ENCODE peak calls at places on chromosomes 1 and 21, in eight cellular contexts. L is right lobe of liver; E is psoas muscle; S is body of pancreas; C is cardiac muscle cell; R is K562; Y is CD8-positive, alpha-beta T cell; V is transverse colon. G is an unnamed sample.

GRCh38 chr21:36839123-36839522 is 127.3 kb downstream of the HLCS start:
- DNase-seq in L (no peak), E (no peak), S (no peak), C (no peak), R (no peak), Y (no peak), V (no peak), G (no peak)

GRCh38 chr1:153535664-153536585 is at the start of gene S100A6:
- DNase-seq in L (peak), E (peak), S (peak), C (peak), R (no peak), Y (peak), V (peak), G (peak)

GRCh38 chr1:224123136-224123535 is 9.2 kb downstream of the FBXO28 start:
- DNase-seq in L (no peak), E (no peak), S (no peak), C (no peak), R (no peak), Y (no peak), V (no peak), G (no peak)

GRCh38 chr1:53079251-53079650 is 17.2 kb downstream of the PODN start:
- DNase-seq in L (peak), E (peak), S (no peak), C (no peak), R (no peak), Y (no peak), V (no peak), G (peak)

GRCh38 chr1:187477103-187477502 is 648.4 kb downstream of the PLA2G4A start:
- DNase-seq in L (no peak), E (no peak), S (no peak), C (peak), R (no peak), Y (no peak), V (no peak), G (no peak)

GRCh38 chr1:231818342-231818741 is 191.8 kb downstream of the DISC1 start:
- DNase-seq in L (no peak), E (peak), S (no peak), C (peak), R (no peak), Y (no peak), V (no peak), G (no peak)

GRCh38 chr1:19325368-19325957 is 13.3 kb downstream of the SLC66A1 start:
- DNase-seq in L (no peak), E (no peak), S (no peak), C (peak), R (peak), Y (no peak), V (no peak), G (no peak)

GRCh38 chr1:92240034-92240433 is 22.3 kb downstream of the C1orf146 start:
- DNase-seq in L (no peak), E (no peak), S (no peak), C (no peak), R (no peak), Y (no peak), V (no peak), G (no peak)

GRCh38 chr1:248421384-248421783 is 18.5 kb downstream of the OR2T1 start:
- DNase-seq in L (no peak), E (no peak), S (no peak), C (no peak), R (no peak), Y (no peak), V (no peak), G (no peak)

GRCh38 chr1:32127780-32128179 is 19.9 kb downstream of the KPNA6 start:
- DNase-seq in L (no peak), E (no peak), S (no peak), C (no peak), R (peak), Y (no peak), V (no peak), G (no peak)

GRCh38 chr1:183702087-183702812 is 49.1 kb upstream of the APOBEC4 start:
- DNase-seq in L (no peak), E (no peak), S (no peak), C (no peak), R (no peak), Y (no peak), V (no peak), G (no peak)

GRCh38 chr1:85576256-85576641 is 4.3 kb upstream of the CCN1 start:
- DNase-seq in L (no peak), E (no peak), S (no peak), C (no peak), R (no peak), Y (no peak), V (no peak), G (no peak)

GRCh38 chr1:4509206-4509605 is 145.2 kb upstream of the AJAP1 start:
- DNase-seq in L (no peak), E (no peak), S (no peak), C (no peak), R (no peak), Y (no peak), V (no peak), G (no peak)

GRCh38 chr21:37445228-37445627 is 78.7 kb downstream of the DYRK1A start:
- DNase-seq in L (no peak), E (no peak), S (no peak), C (peak), R (no peak), Y (no peak), V (no peak), G (no peak)

GRCh38 chr1:58546520-58547308 is at the start of gene OMA1:
- DNase-seq in L (peak), E (peak), S (peak), C (peak), R (peak), Y (peak), V (peak), G (peak)

GRCh38 chr21:38488640-38489282 is 9.5 kb downstream of the ERG start:
- DNase-seq in L (no peak), E (no peak), S (no peak), C (no peak), R (no peak), Y (no peak), V (no peak), G (no peak)

GRCh38 chr1:5729636-5730145 is 262.5 kb downstream of the NPHP4 start:
- DNase-seq in L (peak), E (no peak), S (no peak), C (no peak), R (no peak), Y (no peak), V (no peak), G (no peak)

GRCh38 chr1:162301696-162302095 is 75.0 kb downstream of the SPATA46 start:
- DNase-seq in L (no peak), E (no peak), S (peak), C (no peak), R (no peak), Y (no peak), V (no peak), G (no peak)

GRCh38 chr1:17594690-17595601 is 55.4 kb downstream of the ARHGEF10L start:
- DNase-seq in L (no peak), E (no peak), S (no peak), C (peak), R (no peak), Y (no peak), V (no peak), G (no peak)

GRCh38 chr1:166884040-166884642 is 8.1 kb upstream of the TADA1 start:
- DNase-seq in L (peak), E (peak), S (peak), C (peak), R (peak), Y (peak), V (peak), G (peak)

GRCh38 chr1:204366759-204367158 is 7.0 kb upstream of the PLEKHA6 start:
- DNase-seq in L (no peak), E (no peak), S (no peak), C (no peak), R (peak), Y (no peak), V (no peak), G (no peak)

GRCh38 chr1:8094481-8095241 is 68.6 kb upstream of the ERRFI1 start:
- DNase-seq in L (peak), E (no peak), S (peak), C (peak), R (no peak), Y (no peak), V (peak), G (no peak)

GRCh38 chr21:34198232-34199120 is 125.1 kb downstream of the MRPS6 start:
- DNase-seq in L (no peak), E (no peak), S (no peak), C (no peak), R (no peak), Y (no peak), V (no peak), G (no peak)

GRCh38 chr1:161506336-161507223 is 1.3 kb downstream of the FCGR2A start:
- DNase-seq in L (peak), E (no peak), S (no peak), C (peak), R (peak), Y (no peak), V (no peak), G (peak)

GRCh38 chr1:164510435-164510834 is 48.5 kb upstream of the PBX1 start:
- DNase-seq in L (no peak), E (no peak), S (no peak), C (peak), R (no peak), Y (no peak), V (no peak), G (no peak)

GRCh38 chr1:230385173-230385480 is 41.0 kb downstream of the PGBD5 start:
- DNase-seq in L (no peak), E (no peak), S (no peak), C (no peak), R (no peak), Y (no peak), V (no peak), G (no peak)

GRCh38 chr1:243708210-243708609 is 141.8 kb downstream of the AKT3 start:
- DNase-seq in L (no peak), E (no peak), S (no peak), C (peak), R (no peak), Y (no peak), V (no peak), G (no peak)
- TF ChIP-seq CTCF in L (peak), E (peak), S (no peak), C (peak), R (peak), Y (peak), V (no peak), G (no peak)

DNA sequence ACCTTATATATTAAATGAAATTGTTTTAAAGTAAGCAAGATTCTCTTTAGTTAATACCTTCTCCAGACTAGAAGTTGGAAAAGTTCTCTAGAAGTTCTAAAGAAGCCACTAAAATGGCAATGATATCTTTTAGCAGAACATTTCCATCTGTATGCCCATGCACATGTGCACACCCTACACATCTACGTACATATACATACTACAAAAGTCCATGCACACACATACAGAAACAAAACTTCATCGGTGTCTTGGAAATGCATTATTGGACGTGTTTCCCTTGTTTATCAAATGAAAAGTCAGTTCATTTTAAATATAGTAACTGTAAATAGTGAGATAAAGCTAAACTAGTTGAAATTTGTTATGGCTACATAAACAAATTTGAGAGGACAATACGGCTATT is 114.4 kb downstream of the KCNT2 start:
- DNase-seq in L (no peak), E (no peak), S (no peak), C (no peak), R (peak), Y (no peak), V (no peak), G (no peak)
- H3K27ac ChIP-seq in L (no peak), E (no peak), S (no peak), C (no peak), R (peak), Y (no peak), V (no peak), G (no peak)

GRCh38 chr21:39822042-39822441 is 45.2 kb upstream of the PCP4 start:
- DNase-seq in L (no peak), E (no peak), S (no peak), C (no peak), R (no peak), Y (no peak), V (no peak), G (no peak)
- TF ChIP-seq CTCF in L (no peak), E (no peak), S (no peak), C (no peak), R (no peak), Y (no peak), V (no peak), G (no peak)

DNA sequence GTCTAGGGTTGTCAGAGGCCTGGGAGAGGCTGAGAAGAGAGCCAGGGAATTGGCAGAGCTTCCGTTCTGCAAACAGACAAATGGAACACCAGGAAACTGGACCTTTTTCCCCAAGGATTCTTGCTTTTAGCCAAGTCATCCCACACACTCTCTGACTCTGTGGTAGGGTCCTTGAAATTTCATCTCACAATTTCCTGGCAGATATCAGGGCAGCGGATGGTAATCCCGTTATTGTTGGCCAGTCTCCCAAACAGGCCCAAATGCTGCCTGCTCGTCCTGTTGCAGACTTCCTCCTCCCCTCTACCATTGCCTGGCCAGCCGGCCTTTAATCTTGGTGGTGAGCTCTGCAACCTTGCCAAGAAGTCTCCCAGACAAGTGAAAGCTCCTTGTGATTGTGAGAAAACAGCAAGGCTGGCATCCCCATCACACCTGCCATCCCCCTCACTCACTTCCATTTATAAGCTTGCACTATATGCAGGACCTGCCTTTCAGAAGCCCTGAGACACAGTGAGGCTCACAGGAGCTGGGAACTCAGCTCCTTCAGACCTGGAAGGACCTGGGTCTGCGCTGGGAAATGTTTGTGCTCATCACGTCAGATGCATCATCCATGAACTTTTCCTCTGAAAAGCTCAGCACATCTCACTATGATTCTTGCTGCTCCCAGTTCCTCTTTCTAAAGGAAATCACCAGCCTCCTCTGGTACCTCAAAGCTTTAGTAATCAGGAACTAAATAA is 13.6 kb upstream of the SRP9 start:
- DNase-seq in L (no peak), E (no peak), S (peak), C (peak), R (no peak), Y (no peak), V (no peak), G (no peak)
- H3K27ac ChIP-seq in L (no peak), E (peak), S (peak), C (no peak), R (no peak), Y (no peak), V (peak), G (peak)